ENCODE peak calls at places on chromosomes 2 and 18, in ten cellular contexts. K is NCI-H2081, T is COR-L47, L is BJ, P is osteocyte, C is WTC11, G is GM19239, S is GDM1, Q is NCI-H1694 treated with DMSO at 0.1 percent for 48 hours, J is lower leg skin. F is an unnamed sample.

GRCh38 chr18:49814147-49814499 is 790 bp upstream of the ACAA2 start:
- DNase-seq in K (peak), C (peak), Q (peak), G (no peak), P (peak), L (no peak), J (peak), T (peak), S (no peak), F (no peak)

GRCh38 chr18:60452424-60452823 is 79.8 kb upstream of the MC4R start:
- DNase-seq in G (no peak), J (no peak), S (no peak), T (peak), L (peak), Q (no peak), P (no peak), K (peak), C (no peak), F (no peak)

GRCh38 chr2:239178484-239178883 is 222.3 kb downstream of the HDAC4 start:
- DNase-seq in T (no peak), J (no peak), K (no peak), L (no peak), C (peak), G (no peak), S (no peak), P (peak), Q (no peak), F (no peak)

GRCh38 chr18:80159713-80160636 is 50.9 kb downstream of the ADNP2 start:
- DNase-seq in C (peak), J (no peak), Q (no peak), G (peak), K (no peak), L (no peak), P (no peak), T (no peak), S (no peak), F (no peak)

GRCh38 chr2:1588051-1588993 is 156.0 kb downstream of the PXDN start:
- DNase-seq in J (no peak), L (no peak), S (no peak), C (no peak), Q (no peak), K (no peak), G (no peak), T (no peak), P (no peak), F (no peak)

GRCh38 chr2:215811003-215811402 is 202.3 kb downstream of the MREG start:
- DNase-seq in J (no peak), K (no peak), Q (no peak), G (no peak), L (no peak), T (no peak), S (no peak), P (no peak), C (no peak), F (no peak)

GRCh38 chr2:112885503-112885897 is 25.5 kb upstream of the IL37 start:
- DNase-seq in T (no peak), P (no peak), C (no peak), G (no peak), J (no peak), Q (no peak), S (no peak), K (no peak), L (no peak), F (no peak)

GRCh38 chr18:5895300-5895885 is at the start of gene TMEM200C:
- DNase-seq in S (no peak), Q (no peak), K (peak), T (peak), L (no peak), C (peak), G (peak), P (peak), J (no peak), F (no peak)

GRCh38 chr2:180033993-180034894 is 27.1 kb upstream of the CWC22 start:
- DNase-seq in P (peak), L (no peak), Q (no peak), G (no peak), S (peak), T (peak), K (peak), J (no peak), C (peak), F (no peak)

GRCh38 chr2:82526267-82526666 is 1932.8 kb downstream of the SUCLG1 start:
- DNase-seq in C (no peak), K (no peak), Q (no peak), J (no peak), T (no peak), G (no peak), S (no peak), L (no peak), P (no peak), F (no peak)

GRCh38 chr2:240868286-240869108 is at the start of gene AGXT:
- DNase-seq in K (peak), C (no peak), Q (no peak), T (peak), L (peak), P (no peak), S (no peak), G (no peak), J (no peak), F (no peak)

GRCh38 chr2:71129114-71129890 is 727 bp downstream of the MCEE start:
- DNase-seq in C (no peak), J (no peak), L (no peak), G (peak), P (no peak), T (no peak), S (no peak), K (no peak), Q (no peak), F (no peak)

GRCh38 chr2:199186226-199186864 is 271.4 kb downstream of the SATB2 start:
- DNase-seq in Q (no peak), C (no peak), G (no peak), J (no peak), P (no peak), T (no peak), K (no peak), S (no peak), L (no peak), F (no peak)

GRCh38 chr2:229553091-229553490 is 161.3 kb downstream of the DNER start:
- DNase-seq in C (no peak), G (no peak), J (no peak), T (no peak), L (no peak), S (no peak), K (no peak), Q (no peak), P (no peak), F (no peak)

F was measured in caudate nucleus.